ENCODE peak calls at places on chromosomes 3 and 15, in eight cellular contexts. Q, S, E, K, Z, I, O and B are unnamed samples. For H3K9me3, the result is how much of the 10 kb centered on the place peaks cover.

GRCh38 chr15:68589783-68590710 is 11.3 kb downstream of the CORO2B start:
- DNase-seq in Q (peak), S (no peak), E (no peak), K (peak), Z (no peak), I (no peak), O (no peak), B (peak)

GRCh38 chr3:131705558-131706051 is 202.8 kb upstream of the MRPL3 start:
- DNase-seq in Q (no peak), S (no peak), E (no peak), K (no peak), Z (peak), I (no peak), O (no peak), B (no peak)

GRCh38 chr3:113266738-113267137 is 55.4 kb downstream of the BOC start:
- DNase-seq in Q (no peak), S (no peak), E (no peak), K (no peak), Z (no peak), I (no peak), O (no peak), B (no peak)

GRCh38 chr3:13019243-13019701 is 54.0 kb downstream of the IQSEC1 start:
- DNase-seq in Q (peak), S (peak), E (peak), K (peak), Z (no peak), I (no peak), O (no peak), B (no peak)

GRCh38 chr15:67914537-67915373 is 74.9 kb upstream of the RNU6-1 start:
- DNase-seq in Q (peak), S (no peak), E (peak), K (peak), Z (no peak), I (no peak), O (peak), B (peak)

GRCh38 chr3:126083511-126083912 is 412 bp downstream of the SLC41A3 start:
- DNase-seq in Q (peak), S (peak), E (peak), K (no peak), Z (no peak), I (no peak), O (peak), B (no peak)

GRCh38 chr3:194000100-194000499 is 135.8 kb upstream of the HES1 start:
- DNase-seq in Q (no peak), S (no peak), E (no peak), K (no peak), Z (no peak), I (no peak), O (no peak), B (no peak)

GRCh38 chr3:58064923-58065638 is 56.9 kb downstream of the FLNB start:
- DNase-seq in Q (no peak), S (no peak), E (no peak), K (no peak), Z (no peak), I (no peak), O (no peak), B (no peak)

GRCh38 chr3:42179110-42179725 is 86.8 kb downstream of the CCK start:
- DNase-seq in Q (peak), S (no peak), E (peak), K (no peak), Z (peak), I (no peak), O (no peak), B (peak)

GRCh38 chr3:43869491-43869890 is 178.8 kb downstream of the ABHD5 start:
- DNase-seq in Q (no peak), S (no peak), E (no peak), K (no peak), Z (no peak), I (no peak), O (no peak), B (no peak)

GRCh38 chr3:89560546-89560945 is 453.1 kb downstream of the EPHA3 start:
- DNase-seq in Q (no peak), S (no peak), E (no peak), K (no peak), Z (no peak), I (no peak), O (no peak), B (no peak)

GRCh38 chr15:72445426-72445825 is 28.7 kb upstream of the ARIH1 start:
- DNase-seq in Q (no peak), S (no peak), E (no peak), K (no peak), Z (no peak), I (no peak), O (no peak), B (no peak)

GRCh38 chr3:193132923-193133463 is 108.0 kb upstream of the PLAAT1 start:
- DNase-seq in Q (no peak), S (no peak), E (no peak), K (no peak), Z (no peak), I (no peak), O (no peak), B (no peak)

GRCh38 chr3:177427096-177427495 is 229.8 kb upstream of the TBL1XR1 start:
- DNase-seq in Q (no peak), S (peak), E (no peak), K (no peak), Z (no peak), I (no peak), O (no peak), B (no peak)

GRCh38 chr3:25895443-25895842 is 105.6 kb downstream of the OXSM start:
- DNase-seq in Q (no peak), S (no peak), E (no peak), K (no peak), Z (no peak), I (no peak), O (no peak), B (no peak)

GRCh38 chr3:134535186-134535974 is 49.5 kb downstream of the CEP63 start:
- DNase-seq in Q (no peak), S (no peak), E (no peak), K (no peak), Z (no peak), I (no peak), O (no peak), B (no peak)

GRCh38 chr3:27479816-27480543 is 4.2 kb downstream of the SLC4A7 start:
- DNase-seq in Q (no peak), S (no peak), E (no peak), K (no peak), Z (no peak), I (no peak), O (no peak), B (no peak)

GRCh38 chr15:97600190-97600589 is 360.3 kb upstream of the ARRDC4 start:
- DNase-seq in Q (no peak), S (peak), E (no peak), K (no peak), Z (no peak), I (no peak), O (no peak), B (no peak)

DNA sequence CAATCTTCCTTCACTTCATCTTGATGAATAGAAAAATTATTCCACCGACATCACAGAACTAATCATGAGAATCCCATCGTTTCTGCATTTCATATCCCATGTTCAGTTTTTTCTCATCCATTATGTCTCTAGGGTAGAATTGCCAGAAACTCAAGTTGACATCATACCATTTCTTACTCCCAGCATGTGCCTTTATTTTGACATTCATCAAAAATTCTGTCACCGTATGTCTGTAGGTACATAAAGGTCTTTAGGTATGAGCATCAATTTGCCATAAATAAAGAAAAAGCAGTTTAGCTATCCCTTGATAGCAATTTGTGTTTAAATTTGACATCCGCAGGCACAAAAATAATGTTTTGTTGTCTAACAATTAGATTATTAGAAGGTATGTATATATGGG is 175.5 kb upstream of the ROBO2 start:
- DNase-seq in Q (no peak), S (no peak), E (no peak), K (no peak), Z (no peak), I (no peak), O (no peak), B (no peak)
- H3K27ac ChIP-seq in Q (no peak), S (no peak), E (no peak), K (no peak), Z (no peak), I (no peak), O (no peak), B (no peak)

DNA sequence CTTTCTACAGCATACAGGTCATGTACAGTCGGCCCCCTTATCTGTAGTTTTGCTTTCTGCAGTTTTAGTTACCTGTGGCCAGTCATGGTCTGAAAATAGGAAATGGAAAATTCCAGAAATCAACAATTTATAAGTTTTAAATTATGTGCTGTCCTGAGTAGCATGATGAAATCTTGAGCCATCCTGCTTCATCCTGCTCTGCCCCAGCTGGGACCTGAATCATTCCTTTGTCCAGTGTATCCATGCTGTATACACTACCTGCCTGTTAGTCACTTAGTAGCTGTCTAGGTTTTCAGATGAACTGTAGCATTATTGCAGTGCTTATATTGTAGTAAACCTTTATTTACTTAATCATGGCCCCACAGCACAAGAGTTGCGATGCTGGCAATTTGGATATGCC is 44.8 kb downstream of the AP4E1 start:
- DNase-seq in Q (no peak), S (no peak), E (no peak), K (no peak), Z (no peak), I (no peak), O (no peak), B (no peak)
- H3K9me3 ChIP-seq in Q (under half), S (under half), E (under half), K (under half), Z (under half), I (under half), O (under half), B (under half)

DNA sequence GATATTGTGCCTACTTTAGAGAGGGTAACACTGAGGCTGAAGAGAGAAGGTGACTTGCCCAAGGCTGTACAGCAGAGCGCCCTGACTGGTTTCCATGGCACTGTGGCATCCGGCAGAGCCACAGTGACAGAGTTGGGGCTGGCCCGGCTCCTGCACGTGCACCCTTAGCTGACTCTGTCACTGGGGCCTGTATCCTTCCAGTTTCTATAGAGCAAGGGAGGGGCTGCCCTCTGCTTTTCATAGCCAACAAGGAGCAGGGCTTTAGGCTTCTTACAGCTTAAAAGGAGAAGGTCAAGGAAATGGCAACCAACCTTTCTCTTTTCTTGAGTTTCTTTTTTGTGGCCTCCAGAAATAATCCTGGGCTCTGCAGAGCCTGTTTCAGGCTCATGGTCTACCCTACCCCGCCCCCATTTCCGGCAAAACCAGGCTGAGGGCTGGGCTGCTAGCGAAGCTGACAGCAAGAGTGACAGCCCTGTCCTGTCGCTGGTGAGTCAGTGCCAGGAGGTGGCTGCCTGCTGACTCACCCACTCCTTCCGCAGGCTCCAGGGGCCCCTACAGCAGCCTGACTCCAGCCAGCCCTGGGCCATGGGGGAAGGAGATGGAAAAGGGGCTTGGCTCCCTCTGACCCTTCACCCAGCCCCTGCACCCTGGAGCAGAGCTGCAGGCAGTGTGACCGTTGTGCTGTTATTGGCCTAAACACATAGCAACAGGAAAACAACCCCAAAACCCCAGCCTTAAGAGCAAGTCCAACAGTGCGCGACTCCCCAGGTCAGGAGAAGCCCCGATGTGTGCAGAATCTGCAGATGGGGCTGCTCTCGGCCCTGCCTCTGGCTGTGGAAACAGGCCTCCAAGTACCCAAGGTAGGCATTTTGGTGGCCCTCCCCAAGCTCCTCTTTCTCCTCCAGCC is 29.8 kb downstream of the SLC6A6 start:
- DNase-seq in Q (no peak), S (peak), E (no peak), K (peak), Z (peak), I (peak), O (peak), B (peak)
- H3K27ac ChIP-seq in Q (no peak), S (peak), E (peak), K (peak), Z (peak), I (peak), O (peak), B (peak)

GRCh38 chr15:25431821-25432561 is 6.8 kb downstream of the UBE3A start:
- DNase-seq in Q (no peak), S (no peak), E (no peak), K (no peak), Z (no peak), I (no peak), O (no peak), B (no peak)
- H3K9me3 ChIP-seq in Q (under half), S (under half), E (under half), K (under half), Z (under half), I (under half), O (under half), B (under half)